ENCODE peak calls at places on chromosomes 11 and 22, in ten cellular contexts. One of them, this sample, is unnamed.

GRCh38 chr11:73249858-73250773 is 22.0 kb upstream of the P2RY6 start:
- DNase-seq in ovary: no peak
- DNase-seq in OCI-LY7: no peak
- DNase-seq in type B pancreatic cell: no peak
- DNase-seq in EL: no peak
- DNase-seq in stimulated activated CD4-positive, alpha-beta T cell treated with anti-CD3 and anti-CD28 coated beads, Interleukin-12 subunit alpha, Interleukin-12 subunit beta, amount 100 ng/mL, for 48 hours: no peak
- DNase-seq in erythroblast: no peak
- DNase-seq in activated naive CD8-positive, alpha-beta T cell treated with anti-CD3 and anti-CD28 coated beads, Interleukin-2, amount 50 U/mL, for 24 hours: no peak
- DNase-seq in NCI-H1105: no peak
- DNase-seq in chondrocyte: no peak
- DNase-seq in this sample: no peak

GRCh38 chr11:10937416-10937815 is 79.6 kb upstream of the ZBED5 start:
- DNase-seq in type B pancreatic cell: no peak
- DNase-seq in activated naive CD8-positive, alpha-beta T cell treated with anti-CD3 and anti-CD28 coated beads, Interleukin-2, amount 50 U/mL, for 24 hours: no peak
- DNase-seq in EL: no peak
- DNase-seq in erythroblast: no peak
- DNase-seq in ovary: no peak
- DNase-seq in OCI-LY7: no peak
- DNase-seq in chondrocyte: no peak
- DNase-seq in NCI-H1105: no peak
- DNase-seq in stimulated activated CD4-positive, alpha-beta T cell treated with anti-CD3 and anti-CD28 coated beads, Interleukin-12 subunit alpha, Interleukin-12 subunit beta, amount 100 ng/mL, for 48 hours: no peak
- DNase-seq in this sample: no peak

GRCh38 chr22:32607086-32607485 is 132.5 kb downstream of the FBXO7 start:
- DNase-seq in ovary: no peak
- DNase-seq in type B pancreatic cell: no peak
- DNase-seq in stimulated activated CD4-positive, alpha-beta T cell treated with anti-CD3 and anti-CD28 coated beads, Interleukin-12 subunit alpha, Interleukin-12 subunit beta, amount 100 ng/mL, for 48 hours: no peak
- DNase-seq in NCI-H1105: no peak
- DNase-seq in OCI-LY7: no peak
- DNase-seq in EL: no peak
- DNase-seq in erythroblast: no peak
- DNase-seq in activated naive CD8-positive, alpha-beta T cell treated with anti-CD3 and anti-CD28 coated beads, Interleukin-2, amount 50 U/mL, for 24 hours: no peak
- DNase-seq in chondrocyte: no peak
- DNase-seq in this sample: no peak

GRCh38 chr11:102640946-102641345 is 15.8 kb upstream of the MMP20 start:
- DNase-seq in type B pancreatic cell: no peak
- DNase-seq in activated naive CD8-positive, alpha-beta T cell treated with anti-CD3 and anti-CD28 coated beads, Interleukin-2, amount 50 U/mL, for 24 hours: no peak
- DNase-seq in erythroblast: no peak
- DNase-seq in EL: no peak
- DNase-seq in OCI-LY7: no peak
- DNase-seq in ovary: no peak
- DNase-seq in stimulated activated CD4-positive, alpha-beta T cell treated with anti-CD3 and anti-CD28 coated beads, Interleukin-12 subunit alpha, Interleukin-12 subunit beta, amount 100 ng/mL, for 48 hours: no peak
- DNase-seq in NCI-H1105: no peak
- DNase-seq in chondrocyte: no peak
- DNase-seq in this sample: no peak

GRCh38 chr11:87870081-87870480 is 305.2 kb downstream of the RAB38 start:
- DNase-seq in type B pancreatic cell: no peak
- DNase-seq in NCI-H1105: no peak
- DNase-seq in erythroblast: no peak
- DNase-seq in EL: peak; percentile 35
- DNase-seq in stimulated activated CD4-positive, alpha-beta T cell treated with anti-CD3 and anti-CD28 coated beads, Interleukin-12 subunit alpha, Interleukin-12 subunit beta, amount 100 ng/mL, for 48 hours: no peak
- DNase-seq in ovary: no peak
- DNase-seq in activated naive CD8-positive, alpha-beta T cell treated with anti-CD3 and anti-CD28 coated beads, Interleukin-2, amount 50 U/mL, for 24 hours: no peak
- DNase-seq in OCI-LY7: no peak
- DNase-seq in chondrocyte: no peak
- DNase-seq in this sample: no peak

GRCh38 chr22:44340271-44341239 is 27.8 kb upstream of the SHISAL1 start:
- DNase-seq in activated naive CD8-positive, alpha-beta T cell treated with anti-CD3 and anti-CD28 coated beads, Interleukin-2, amount 50 U/mL, for 24 hours: no peak
- DNase-seq in stimulated activated CD4-positive, alpha-beta T cell treated with anti-CD3 and anti-CD28 coated beads, Interleukin-12 subunit alpha, Interleukin-12 subunit beta, amount 100 ng/mL, for 48 hours: no peak
- DNase-seq in EL: no peak
- DNase-seq in ovary: no peak
- DNase-seq in erythroblast: no peak
- DNase-seq in OCI-LY7: no peak
- DNase-seq in NCI-H1105: peak; percentile 8
- DNase-seq in chondrocyte: no peak
- DNase-seq in type B pancreatic cell: no peak
- DNase-seq in this sample: no peak

GRCh38 chr11:78083036-78083435 is 3.4 kb upstream of the NDUFC2 start:
- DNase-seq in activated naive CD8-positive, alpha-beta T cell treated with anti-CD3 and anti-CD28 coated beads, Interleukin-2, amount 50 U/mL, for 24 hours: no peak
- DNase-seq in type B pancreatic cell: no peak
- DNase-seq in chondrocyte: no peak
- DNase-seq in NCI-H1105: no peak
- DNase-seq in stimulated activated CD4-positive, alpha-beta T cell treated with anti-CD3 and anti-CD28 coated beads, Interleukin-12 subunit alpha, Interleukin-12 subunit beta, amount 100 ng/mL, for 48 hours: no peak
- DNase-seq in EL: no peak
- DNase-seq in erythroblast: no peak
- DNase-seq in OCI-LY7: no peak
- DNase-seq in ovary: no peak
- DNase-seq in this sample: no peak

GRCh38 chr22:24807284-24807950 is 1.4 kb downstream of the SGSM1 start:
- DNase-seq in erythroblast: no peak
- DNase-seq in type B pancreatic cell: no peak
- DNase-seq in chondrocyte: no peak
- DNase-seq in OCI-LY7: no peak
- DNase-seq in activated naive CD8-positive, alpha-beta T cell treated with anti-CD3 and anti-CD28 coated beads, Interleukin-2, amount 50 U/mL, for 24 hours: no peak
- DNase-seq in EL: no peak
- DNase-seq in ovary: peak; percentile 53
- DNase-seq in stimulated activated CD4-positive, alpha-beta T cell treated with anti-CD3 and anti-CD28 coated beads, Interleukin-12 subunit alpha, Interleukin-12 subunit beta, amount 100 ng/mL, for 48 hours: no peak
- DNase-seq in NCI-H1105: no peak
- DNase-seq in this sample: no peak

GRCh38 chr11:68328374-68329091 is 16.1 kb downstream of the LRP5 start:
- DNase-seq in NCI-H1105: peak; percentile 31
- DNase-seq in EL: no peak
- DNase-seq in ovary: no peak
- DNase-seq in OCI-LY7: peak; percentile 10
- DNase-seq in chondrocyte: no peak
- DNase-seq in stimulated activated CD4-positive, alpha-beta T cell treated with anti-CD3 and anti-CD28 coated beads, Interleukin-12 subunit alpha, Interleukin-12 subunit beta, amount 100 ng/mL, for 48 hours: no peak
- DNase-seq in erythroblast: no peak
- DNase-seq in type B pancreatic cell: peak; percentile 81
- DNase-seq in activated naive CD8-positive, alpha-beta T cell treated with anti-CD3 and anti-CD28 coated beads, Interleukin-2, amount 50 U/mL, for 24 hours: peak; percentile 53
- DNase-seq in this sample: no peak

GRCh38 chr11:130478881-130479280 is 30.4 kb downstream of the ADAMTS15 start:
- DNase-seq in stimulated activated CD4-positive, alpha-beta T cell treated with anti-CD3 and anti-CD28 coated beads, Interleukin-12 subunit alpha, Interleukin-12 subunit beta, amount 100 ng/mL, for 48 hours: no peak
- DNase-seq in chondrocyte: no peak
- DNase-seq in NCI-H1105: no peak
- DNase-seq in activated naive CD8-positive, alpha-beta T cell treated with anti-CD3 and anti-CD28 coated beads, Interleukin-2, amount 50 U/mL, for 24 hours: no peak
- DNase-seq in type B pancreatic cell: no peak
- DNase-seq in EL: peak; percentile 32
- DNase-seq in ovary: no peak
- DNase-seq in OCI-LY7: no peak
- DNase-seq in erythroblast: no peak
- DNase-seq in this sample: no peak

GRCh38 chr11:2472428-2473186 is 27.8 kb downstream of the KCNQ1 start:
- DNase-seq in NCI-H1105: no peak
- DNase-seq in chondrocyte: no peak
- DNase-seq in EL: no peak
- DNase-seq in OCI-LY7: no peak
- DNase-seq in ovary: no peak
- DNase-seq in stimulated activated CD4-positive, alpha-beta T cell treated with anti-CD3 and anti-CD28 coated beads, Interleukin-12 subunit alpha, Interleukin-12 subunit beta, amount 100 ng/mL, for 48 hours: no peak
- DNase-seq in type B pancreatic cell: peak; percentile 55
- DNase-seq in activated naive CD8-positive, alpha-beta T cell treated with anti-CD3 and anti-CD28 coated beads, Interleukin-2, amount 50 U/mL, for 24 hours: no peak
- DNase-seq in erythroblast: no peak
- DNase-seq in this sample: no peak

GRCh38 chr11:117072517-117073218 is 25.6 kb downstream of the SIK3 start:
- DNase-seq in chondrocyte: no peak
- DNase-seq in ovary: no peak
- DNase-seq in stimulated activated CD4-positive, alpha-beta T cell treated with anti-CD3 and anti-CD28 coated beads, Interleukin-12 subunit alpha, Interleukin-12 subunit beta, amount 100 ng/mL, for 48 hours: no peak
- DNase-seq in type B pancreatic cell: no peak
- DNase-seq in activated naive CD8-positive, alpha-beta T cell treated with anti-CD3 and anti-CD28 coated beads, Interleukin-2, amount 50 U/mL, for 24 hours: no peak
- DNase-seq in erythroblast: peak; percentile 80
- DNase-seq in NCI-H1105: no peak
- DNase-seq in EL: peak; percentile 93
- DNase-seq in OCI-LY7: no peak
- DNase-seq in this sample: no peak

GRCh38 chr22:19429950-19430889 is 1.3 kb downstream of the HIRA start:
- DNase-seq in EL: peak; percentile 67
- DNase-seq in ovary: no peak
- DNase-seq in chondrocyte: no peak
- DNase-seq in OCI-LY7: peak; percentile 69
- DNase-seq in activated naive CD8-positive, alpha-beta T cell treated with anti-CD3 and anti-CD28 coated beads, Interleukin-2, amount 50 U/mL, for 24 hours: peak; percentile 40
- DNase-seq in type B pancreatic cell: no peak
- DNase-seq in erythroblast: peak; percentile 93
- DNase-seq in NCI-H1105: no peak
- DNase-seq in stimulated activated CD4-positive, alpha-beta T cell treated with anti-CD3 and anti-CD28 coated beads, Interleukin-12 subunit alpha, Interleukin-12 subunit beta, amount 100 ng/mL, for 48 hours: no peak
- DNase-seq in this sample: peak; percentile 47

GRCh38 chr11:78181155-78181554 is 7.3 kb downstream of the KCTD21 start:
- DNase-seq in erythroblast: no peak
- DNase-seq in type B pancreatic cell: no peak
- DNase-seq in NCI-H1105: no peak
- DNase-seq in EL: no peak
- DNase-seq in chondrocyte: no peak
- DNase-seq in OCI-LY7: no peak
- DNase-seq in ovary: no peak
- DNase-seq in stimulated activated CD4-positive, alpha-beta T cell treated with anti-CD3 and anti-CD28 coated beads, Interleukin-12 subunit alpha, Interleukin-12 subunit beta, amount 100 ng/mL, for 48 hours: no peak
- DNase-seq in activated naive CD8-positive, alpha-beta T cell treated with anti-CD3 and anti-CD28 coated beads, Interleukin-2, amount 50 U/mL, for 24 hours: no peak
- DNase-seq in this sample: no peak

GRCh38 chr11:69655479-69656394 is 14.8 kb downstream of the CCND1 start:
- DNase-seq in stimulated activated CD4-positive, alpha-beta T cell treated with anti-CD3 and anti-CD28 coated beads, Interleukin-12 subunit alpha, Interleukin-12 subunit beta, amount 100 ng/mL, for 48 hours: no peak
- DNase-seq in EL: no peak
- DNase-seq in erythroblast: no peak
- DNase-seq in type B pancreatic cell: peak; percentile 66
- DNase-seq in NCI-H1105: no peak
- DNase-seq in ovary: no peak
- DNase-seq in chondrocyte: peak; percentile 71
- DNase-seq in OCI-LY7: no peak
- DNase-seq in activated naive CD8-positive, alpha-beta T cell treated with anti-CD3 and anti-CD28 coated beads, Interleukin-2, amount 50 U/mL, for 24 hours: no peak
- DNase-seq in this sample: no peak

GRCh38 chr11:70505761-70506657 is 107.7 kb downstream of the CTTN start:
- DNase-seq in OCI-LY7: no peak
- DNase-seq in EL: no peak
- DNase-seq in chondrocyte: peak; percentile 67
- DNase-seq in ovary: no peak
- DNase-seq in stimulated activated CD4-positive, alpha-beta T cell treated with anti-CD3 and anti-CD28 coated beads, Interleukin-12 subunit alpha, Interleukin-12 subunit beta, amount 100 ng/mL, for 48 hours: no peak
- DNase-seq in activated naive CD8-positive, alpha-beta T cell treated with anti-CD3 and anti-CD28 coated beads, Interleukin-2, amount 50 U/mL, for 24 hours: no peak
- DNase-seq in NCI-H1105: no peak
- DNase-seq in erythroblast: no peak
- DNase-seq in type B pancreatic cell: no peak
- DNase-seq in this sample: no peak

GRCh38 chr11:59849129-59849528 is 3.8 kb upstream of the CBLIF start:
- DNase-seq in type B pancreatic cell: no peak
- DNase-seq in OCI-LY7: no peak
- DNase-seq in EL: no peak
- DNase-seq in stimulated activated CD4-positive, alpha-beta T cell treated with anti-CD3 and anti-CD28 coated beads, Interleukin-12 subunit alpha, Interleukin-12 subunit beta, amount 100 ng/mL, for 48 hours: no peak
- DNase-seq in NCI-H1105: no peak
- DNase-seq in ovary: no peak
- DNase-seq in activated naive CD8-positive, alpha-beta T cell treated with anti-CD3 and anti-CD28 coated beads, Interleukin-2, amount 50 U/mL, for 24 hours: no peak
- DNase-seq in chondrocyte: no peak
- DNase-seq in erythroblast: no peak
- DNase-seq in this sample: no peak

This sample was measured in GM06990.